ENCODE peak calls at places on chromosomes 1 and 21, in five cellular contexts. One of them, this sample, is unnamed. For H3K4me1, the result is how much of the 10 kb centered on the place peaks cover.

GRCh38 chr1:214966366-214966765 is 116.2 kb upstream of the KCNK2 start:
- DNase-seq in neural progenitor cell: peak
- DNase-seq in HCT116: no peak
- DNase-seq in PC-3: no peak
- DNase-seq in hepatocyte: no peak
- DNase-seq in this sample: no peak

GRCh38 chr1:225519166-225519863 is 91.5 kb upstream of the LBR start:
- DNase-seq in hepatocyte: no peak
- DNase-seq in PC-3: no peak
- DNase-seq in neural progenitor cell: peak
- DNase-seq in HCT116: no peak
- DNase-seq in this sample: no peak

GRCh38 chr1:78843111-78843908 is 163.2 kb downstream of the ADGRL4 start:
- DNase-seq in hepatocyte: peak
- DNase-seq in HCT116: no peak
- DNase-seq in neural progenitor cell: no peak
- DNase-seq in PC-3: peak
- DNase-seq in this sample: no peak

GRCh38 chr1:28056129-28056925 is 32.1 kb downstream of the EYA3 start:
- DNase-seq in HCT116: no peak
- DNase-seq in hepatocyte: no peak
- DNase-seq in PC-3: no peak
- DNase-seq in neural progenitor cell: no peak
- DNase-seq in this sample: no peak

GRCh38 chr1:24906760-24907490 is 23.2 kb downstream of the RUNX3 start:
- DNase-seq in HCT116: no peak
- DNase-seq in neural progenitor cell: no peak
- DNase-seq in PC-3: no peak
- DNase-seq in hepatocyte: no peak
- DNase-seq in this sample: no peak

GRCh38 chr1:35122311-35122710 is 43.1 kb downstream of the ZMYM1 start:
- DNase-seq in hepatocyte: no peak
- DNase-seq in neural progenitor cell: no peak
- DNase-seq in PC-3: no peak
- DNase-seq in HCT116: no peak
- DNase-seq in this sample: no peak

GRCh38 chr1:213745451-213745850 is 242.3 kb upstream of the PROX1 start:
- DNase-seq in PC-3: no peak
- DNase-seq in HCT116: no peak
- DNase-seq in hepatocyte: no peak
- DNase-seq in neural progenitor cell: no peak
- DNase-seq in this sample: no peak

GRCh38 chr1:205344010-205344808 is 12.5 kb downstream of the KLHDC8A start:
- DNase-seq in PC-3: no peak
- DNase-seq in hepatocyte: peak
- DNase-seq in neural progenitor cell: peak
- DNase-seq in HCT116: no peak
- DNase-seq in this sample: no peak

GRCh38 chr1:180360333-180361075 is 130.4 kb downstream of the LHX4 start:
- DNase-seq in HCT116: no peak
- DNase-seq in PC-3: peak
- DNase-seq in neural progenitor cell: no peak
- DNase-seq in hepatocyte: no peak
- DNase-seq in this sample: no peak

GRCh38 chr1:236701782-236702181 is 15.5 kb downstream of the ACTN2 start:
- DNase-seq in neural progenitor cell: no peak
- DNase-seq in hepatocyte: no peak
- DNase-seq in HCT116: no peak
- DNase-seq in PC-3: no peak
- DNase-seq in this sample: no peak

GRCh38 chr1:93738926-93739325 is 57.3 kb upstream of the BCAR3 start:
- DNase-seq in neural progenitor cell: no peak
- DNase-seq in HCT116: no peak
- DNase-seq in PC-3: no peak
- DNase-seq in hepatocyte: no peak
- DNase-seq in this sample: no peak

GRCh38 chr1:87684194-87684593 is 355.5 kb downstream of the LMO4 start:
- DNase-seq in HCT116: no peak
- DNase-seq in hepatocyte: peak
- DNase-seq in PC-3: no peak
- DNase-seq in neural progenitor cell: peak
- DNase-seq in this sample: no peak

GRCh38 chr21:27315373-27315772 is 348.5 kb upstream of the ADAMTS5 start:
- DNase-seq in hepatocyte: no peak
- DNase-seq in PC-3: no peak
- DNase-seq in neural progenitor cell: no peak
- DNase-seq in HCT116: no peak
- DNase-seq in this sample: no peak

GRCh38 chr21:33831962-33832659 is 83.5 kb downstream of the ATP5PO start:
- DNase-seq in PC-3: no peak
- DNase-seq in neural progenitor cell: no peak
- DNase-seq in hepatocyte: no peak
- DNase-seq in HCT116: no peak
- DNase-seq in this sample: no peak

GRCh38 chr1:36238433-36238832 is 14.2 kb downstream of the THRAP3 start:
- DNase-seq in neural progenitor cell: no peak
- DNase-seq in hepatocyte: no peak
- DNase-seq in HCT116: no peak
- DNase-seq in PC-3: no peak
- DNase-seq in this sample: no peak

GRCh38 chr1:247857986-247858356 is 984 bp downstream of the TRIM58 start:
- DNase-seq in hepatocyte: no peak
- DNase-seq in HCT116: no peak
- DNase-seq in neural progenitor cell: no peak
- DNase-seq in PC-3: no peak
- DNase-seq in this sample: no peak

GRCh38 chr1:201013031-201013485 is 10.5 kb downstream of the KIF21B start:
- DNase-seq in hepatocyte: no peak
- DNase-seq in HCT116: no peak
- DNase-seq in neural progenitor cell: no peak
- DNase-seq in PC-3: peak
- DNase-seq in this sample: no peak

GRCh38 chr1:111213412-111213811 is 13.0 kb upstream of the DENND2D start:
- DNase-seq in PC-3: no peak
- DNase-seq in HCT116: no peak
- DNase-seq in hepatocyte: no peak
- DNase-seq in neural progenitor cell: no peak
- DNase-seq in this sample: no peak

GRCh38 chr1:28110555-28110954 is 22.1 kb upstream of the EYA3 start:
- DNase-seq in HCT116: no peak
- DNase-seq in PC-3: peak
- DNase-seq in neural progenitor cell: no peak
- DNase-seq in hepatocyte: no peak
- DNase-seq in this sample: no peak

GRCh38 chr1:214205053-214205452 is 75.9 kb upstream of the SMYD2 start:
- DNase-seq in hepatocyte: no peak
- DNase-seq in PC-3: no peak
- DNase-seq in HCT116: no peak
- DNase-seq in neural progenitor cell: peak
- DNase-seq in this sample: no peak

GRCh38 chr1:246528933-246529731 is 22.1 kb upstream of the SMYD3 start:
- DNase-seq in HCT116: no peak
- DNase-seq in PC-3: peak
- DNase-seq in neural progenitor cell: no peak
- DNase-seq in hepatocyte: no peak
- DNase-seq in this sample: no peak

GRCh38 chr1:237352747-237353146 is 310.8 kb downstream of the RYR2 start:
- DNase-seq in neural progenitor cell: no peak
- DNase-seq in hepatocyte: no peak
- DNase-seq in PC-3: no peak
- DNase-seq in HCT116: no peak
- DNase-seq in this sample: no peak

GRCh38 chr1:171833091-171833822 is 8.0 kb upstream of the DNM3 start:
- DNase-seq in neural progenitor cell: no peak
- DNase-seq in HCT116: no peak
- DNase-seq in hepatocyte: no peak
- DNase-seq in PC-3: no peak
- DNase-seq in this sample: no peak

GRCh38 chr21:44593598-44594405 is 1.5 kb upstream of the KRTAP10-6 start:
- DNase-seq in neural progenitor cell: no peak
- DNase-seq in HCT116: no peak
- DNase-seq in PC-3: no peak
- DNase-seq in hepatocyte: no peak
- DNase-seq in this sample: no peak

GRCh38 chr1:15620155-15620545 is 2.9 kb downstream of the DDI2 start:
- DNase-seq in PC-3: peak
- DNase-seq in hepatocyte: no peak
- DNase-seq in HCT116: no peak
- DNase-seq in neural progenitor cell: no peak
- DNase-seq in this sample: no peak
- H3K4me1 ChIP-seq in PC-3: under half
- H3K4me1 ChIP-seq in hepatocyte: under half
- H3K4me1 ChIP-seq in HCT116: under half
- H3K4me1 ChIP-seq in neural progenitor cell: under half
- H3K4me1 ChIP-seq in this sample: under half

GRCh38 chr1:43973981-43974442 is 748 bp upstream of the ATP6V0B start:
- DNase-seq in PC-3: no peak
- DNase-seq in hepatocyte: no peak
- DNase-seq in neural progenitor cell: no peak
- DNase-seq in HCT116: no peak
- DNase-seq in this sample: no peak
- TF ChIP-seq EZH2phosphoT487 in PC-3: no peak
- TF ChIP-seq EZH2phosphoT487 in hepatocyte: no peak
- TF ChIP-seq EZH2phosphoT487 in neural progenitor cell: no peak
- TF ChIP-seq EZH2phosphoT487 in HCT116: no peak
- TF ChIP-seq EZH2phosphoT487 in this sample: no peak

DNA sequence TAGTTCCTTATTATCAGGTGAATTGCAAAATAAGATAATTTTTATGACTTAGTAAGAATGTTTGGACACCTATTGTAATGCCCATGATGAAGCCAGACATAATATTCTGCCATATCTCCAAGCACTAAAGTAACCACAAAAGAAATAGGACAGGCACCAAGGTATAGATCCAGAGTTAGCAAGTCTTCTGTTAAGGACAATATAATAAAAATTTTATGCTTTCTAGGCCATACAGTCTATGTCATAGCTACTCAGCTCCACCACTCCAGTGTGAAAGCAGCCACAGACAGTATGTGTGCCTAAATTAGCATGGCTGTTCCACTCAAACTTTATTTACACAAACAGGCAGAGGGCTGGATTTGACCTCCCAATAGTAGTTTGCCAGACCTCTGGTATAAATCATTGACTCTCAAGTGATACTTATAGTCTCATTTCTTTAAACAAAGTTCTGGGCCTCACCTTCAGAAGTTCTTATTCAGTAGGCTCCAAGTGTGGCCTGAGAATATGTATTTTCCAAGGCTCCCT is 88.3 kb downstream of the SCMH1 start:
- DNase-seq in hepatocyte: no peak
- DNase-seq in neural progenitor cell: no peak
- DNase-seq in HCT116: no peak
- DNase-seq in PC-3: no peak
- DNase-seq in this sample: no peak
- H3K4me1 ChIP-seq in hepatocyte: under half
- H3K4me1 ChIP-seq in neural progenitor cell: under half
- H3K4me1 ChIP-seq in HCT116: under half
- H3K4me1 ChIP-seq in PC-3: half or more
- H3K4me1 ChIP-seq in this sample: under half

GRCh38 chr1:30516505-30516858 is 206.9 kb downstream of the MATN1 start:
- DNase-seq in neural progenitor cell: no peak
- DNase-seq in HCT116: no peak
- DNase-seq in PC-3: no peak
- DNase-seq in hepatocyte: no peak
- DNase-seq in this sample: no peak
- TF ChIP-seq EZH2phosphoT487 in neural progenitor cell: no peak
- TF ChIP-seq EZH2phosphoT487 in HCT116: no peak
- TF ChIP-seq EZH2phosphoT487 in PC-3: no peak
- TF ChIP-seq EZH2phosphoT487 in hepatocyte: no peak
- TF ChIP-seq EZH2phosphoT487 in this sample: no peak

GRCh38 chr1:234619071-234619480 is 9.1 kb upstream of the IRF2BP2 start:
- DNase-seq in PC-3: no peak
- DNase-seq in HCT116: no peak
- DNase-seq in neural progenitor cell: no peak
- DNase-seq in hepatocyte: no peak
- DNase-seq in this sample: no peak
- H3K4me1 ChIP-seq in PC-3: under half
- H3K4me1 ChIP-seq in HCT116: under half
- H3K4me1 ChIP-seq in neural progenitor cell: under half
- H3K4me1 ChIP-seq in hepatocyte: half or more
- H3K4me1 ChIP-seq in this sample: under half

GRCh38 chr1:162904579-162904978 is 43.6 kb upstream of the CCDC190 start:
- DNase-seq in neural progenitor cell: no peak
- DNase-seq in HCT116: no peak
- DNase-seq in PC-3: no peak
- DNase-seq in hepatocyte: no peak
- DNase-seq in this sample: no peak

GRCh38 chr1:162908236-162908635 is 47.3 kb upstream of the CCDC190 start:
- DNase-seq in PC-3: peak
- DNase-seq in HCT116: no peak
- DNase-seq in neural progenitor cell: no peak
- DNase-seq in hepatocyte: no peak
- DNase-seq in this sample: no peak

GRCh38 chr1:162905174-162905573 is 44.2 kb upstream of the CCDC190 start:
- DNase-seq in neural progenitor cell: peak
- DNase-seq in HCT116: no peak
- DNase-seq in PC-3: no peak
- DNase-seq in hepatocyte: no peak
- DNase-seq in this sample: no peak

GRCh38 chr1:162905759-162906158 is 44.8 kb upstream of the CCDC190 start:
- DNase-seq in HCT116: no peak
- DNase-seq in neural progenitor cell: no peak
- DNase-seq in PC-3: peak
- DNase-seq in hepatocyte: peak
- DNase-seq in this sample: no peak

GRCh38 chr1:162906485-162906884 is 45.5 kb upstream of the CCDC190 start:
- DNase-seq in hepatocyte: no peak
- DNase-seq in neural progenitor cell: no peak
- DNase-seq in HCT116: no peak
- DNase-seq in PC-3: peak
- DNase-seq in this sample: no peak
- TF ChIP-seq EZH2phosphoT487 in hepatocyte: no peak
- TF ChIP-seq EZH2phosphoT487 in neural progenitor cell: no peak
- TF ChIP-seq EZH2phosphoT487 in HCT116: no peak
- TF ChIP-seq EZH2phosphoT487 in PC-3: no peak
- TF ChIP-seq EZH2phosphoT487 in this sample: no peak